ENCODE peak calls at places on chromosome 7, in ten cellular contexts. One of them, this sample, is unnamed.

GRCh38 chr7:151342102-151342646 is 562 bp downstream of the NUB1 start:
- DNase-seq in stomach: no peak
- DNase-seq in substantia nigra: no peak
- DNase-seq in AG09309: no peak
- DNase-seq in NCI-H1417: no peak
- DNase-seq in mammary epithelial cell: no peak
- DNase-seq in NCI-H2081: no peak
- DNase-seq in AG20443: no peak
- DNase-seq in ascending aorta: no peak
- DNase-seq in GM12865: peak; percentile 82
- DNase-seq in this sample: no peak

GRCh38 chr7:102264367-102264891 is 22.2 kb upstream of the SH2B2 start:
- DNase-seq in ascending aorta: no peak
- DNase-seq in AG09309: no peak
- DNase-seq in substantia nigra: no peak
- DNase-seq in NCI-H1417: no peak
- DNase-seq in mammary epithelial cell: no peak
- DNase-seq in stomach: no peak
- DNase-seq in AG20443: no peak
- DNase-seq in GM12865: no peak
- DNase-seq in NCI-H2081: no peak
- DNase-seq in this sample: no peak

GRCh38 chr7:121515651-121516401 is 119.7 kb upstream of the FAM3C start:
- DNase-seq in mammary epithelial cell: peak; percentile 63
- DNase-seq in stomach: no peak
- DNase-seq in NCI-H1417: no peak
- DNase-seq in AG20443: peak; percentile 43
- DNase-seq in GM12865: no peak
- DNase-seq in NCI-H2081: no peak
- DNase-seq in ascending aorta: no peak
- DNase-seq in substantia nigra: no peak
- DNase-seq in AG09309: peak; percentile 32
- DNase-seq in this sample: no peak

GRCh38 chr7:43325595-43325994 is 213.1 kb downstream of the HECW1 start:
- DNase-seq in GM12865: no peak
- DNase-seq in NCI-H2081: no peak
- DNase-seq in AG20443: no peak
- DNase-seq in NCI-H1417: no peak
- DNase-seq in mammary epithelial cell: no peak
- DNase-seq in stomach: no peak
- DNase-seq in substantia nigra: no peak
- DNase-seq in AG09309: no peak
- DNase-seq in ascending aorta: no peak
- DNase-seq in this sample: no peak

GRCh38 chr7:153942036-153942435 is 110.2 kb upstream of the DPP6 start:
- DNase-seq in NCI-H2081: no peak
- DNase-seq in GM12865: no peak
- DNase-seq in AG09309: no peak
- DNase-seq in ascending aorta: no peak
- DNase-seq in NCI-H1417: no peak
- DNase-seq in substantia nigra: peak; percentile 53
- DNase-seq in AG20443: no peak
- DNase-seq in stomach: no peak
- DNase-seq in mammary epithelial cell: no peak
- DNase-seq in this sample: no peak

GRCh38 chr7:55369427-55369826 is 4.3 kb downstream of the LANCL2 start:
- DNase-seq in AG09309: peak; percentile 90
- DNase-seq in NCI-H2081: no peak
- DNase-seq in mammary epithelial cell: no peak
- DNase-seq in GM12865: no peak
- DNase-seq in substantia nigra: no peak
- DNase-seq in AG20443: peak; percentile 70
- DNase-seq in NCI-H1417: no peak
- DNase-seq in ascending aorta: no peak
- DNase-seq in stomach: no peak
- DNase-seq in this sample: no peak

GRCh38 chr7:134415700-134416099 is 43.2 kb downstream of the AKR1B1 start:
- DNase-seq in NCI-H2081: no peak
- DNase-seq in GM12865: no peak
- DNase-seq in stomach: no peak
- DNase-seq in mammary epithelial cell: no peak
- DNase-seq in substantia nigra: no peak
- DNase-seq in AG09309: no peak
- DNase-seq in AG20443: no peak
- DNase-seq in ascending aorta: no peak
- DNase-seq in NCI-H1417: no peak
- DNase-seq in this sample: no peak

GRCh38 chr7:54932818-54933543 is 85.8 kb upstream of the EGFR start:
- DNase-seq in AG09309: peak; percentile 1
- DNase-seq in stomach: peak; percentile 69
- DNase-seq in NCI-H2081: peak; percentile 65
- DNase-seq in GM12865: no peak
- DNase-seq in substantia nigra: peak; percentile 34
- DNase-seq in mammary epithelial cell: peak; percentile 64
- DNase-seq in NCI-H1417: peak; percentile 48
- DNase-seq in ascending aorta: peak; percentile 78
- DNase-seq in AG20443: peak; percentile 89
- DNase-seq in this sample: no peak

GRCh38 chr7:19747740-19748339 is 25.6 kb downstream of the TMEM196 start:
- DNase-seq in AG09309: peak; percentile 5
- DNase-seq in mammary epithelial cell: peak; percentile 21
- DNase-seq in ascending aorta: no peak
- DNase-seq in NCI-H1417: peak; percentile 30
- DNase-seq in NCI-H2081: peak; percentile 52
- DNase-seq in stomach: no peak
- DNase-seq in GM12865: peak; percentile 43
- DNase-seq in substantia nigra: no peak
- DNase-seq in AG20443: peak; percentile 48
- DNase-seq in this sample: no peak

GRCh38 chr7:47181609-47182264 is 400.2 kb downstream of the TNS3 start:
- DNase-seq in GM12865: no peak
- DNase-seq in NCI-H2081: no peak
- DNase-seq in stomach: peak; percentile 59
- DNase-seq in NCI-H1417: no peak
- DNase-seq in substantia nigra: peak; percentile 45
- DNase-seq in ascending aorta: no peak
- DNase-seq in AG20443: no peak
- DNase-seq in mammary epithelial cell: no peak
- DNase-seq in AG09309: no peak
- DNase-seq in this sample: no peak

GRCh38 chr7:816751-817671 is 15.3 kb upstream of the SUN1 start:
- DNase-seq in ascending aorta: peak; percentile 65
- DNase-seq in AG20443: peak; percentile 48
- DNase-seq in substantia nigra: peak; percentile 94
- DNase-seq in GM12865: peak; percentile 58
- DNase-seq in AG09309: no peak
- DNase-seq in NCI-H1417: peak; percentile 79
- DNase-seq in mammary epithelial cell: peak; percentile 54
- DNase-seq in stomach: no peak
- DNase-seq in NCI-H2081: no peak
- DNase-seq in this sample: no peak

GRCh38 chr7:22318376-22318775 is 38.6 kb downstream of the RAPGEF5 start:
- DNase-seq in NCI-H1417: no peak
- DNase-seq in AG20443: no peak
- DNase-seq in ascending aorta: no peak
- DNase-seq in substantia nigra: no peak
- DNase-seq in GM12865: no peak
- DNase-seq in NCI-H2081: no peak
- DNase-seq in stomach: no peak
- DNase-seq in AG09309: no peak
- DNase-seq in mammary epithelial cell: no peak
- DNase-seq in this sample: no peak

GRCh38 chr7:24018331-24018730 is 265.7 kb upstream of the NPY start:
- DNase-seq in AG20443: no peak
- DNase-seq in mammary epithelial cell: no peak
- DNase-seq in NCI-H2081: no peak
- DNase-seq in substantia nigra: no peak
- DNase-seq in ascending aorta: no peak
- DNase-seq in NCI-H1417: no peak
- DNase-seq in AG09309: no peak
- DNase-seq in stomach: no peak
- DNase-seq in GM12865: no peak
- DNase-seq in this sample: no peak

GRCh38 chr7:91249506-91250233 is 14.6 kb upstream of the FZD1 start:
- DNase-seq in NCI-H2081: no peak
- DNase-seq in substantia nigra: no peak
- DNase-seq in NCI-H1417: no peak
- DNase-seq in AG20443: peak; percentile 80
- DNase-seq in mammary epithelial cell: peak; percentile 84
- DNase-seq in ascending aorta: no peak
- DNase-seq in AG09309: no peak
- DNase-seq in GM12865: no peak
- DNase-seq in stomach: no peak
- DNase-seq in this sample: no peak

GRCh38 chr7:149872419-149873073 is 1.2 kb upstream of the ATP6V0E2 start:
- DNase-seq in AG09309: peak; percentile 37
- DNase-seq in stomach: peak; percentile 67
- DNase-seq in mammary epithelial cell: peak; percentile 63
- DNase-seq in substantia nigra: peak; percentile 70
- DNase-seq in NCI-H2081: peak; percentile 84
- DNase-seq in NCI-H1417: peak; percentile 79
- DNase-seq in ascending aorta: peak; percentile 89
- DNase-seq in AG20443: peak; percentile 93
- DNase-seq in GM12865: peak; percentile 71
- DNase-seq in this sample: peak; percentile 88

GRCh38 chr7:36348256-36348655 is 41.4 kb upstream of the ANLN start:
- DNase-seq in GM12865: no peak
- DNase-seq in substantia nigra: no peak
- DNase-seq in NCI-H1417: no peak
- DNase-seq in AG09309: no peak
- DNase-seq in stomach: no peak
- DNase-seq in mammary epithelial cell: no peak
- DNase-seq in ascending aorta: no peak
- DNase-seq in AG20443: peak; percentile 14
- DNase-seq in NCI-H2081: no peak
- DNase-seq in this sample: no peak

GRCh38 chr7:78345293-78345692 is 546.7 kb downstream of the PHTF2 start:
- DNase-seq in AG20443: no peak
- DNase-seq in NCI-H2081: no peak
- DNase-seq in GM12865: no peak
- DNase-seq in stomach: no peak
- DNase-seq in substantia nigra: no peak
- DNase-seq in mammary epithelial cell: no peak
- DNase-seq in AG09309: no peak
- DNase-seq in NCI-H1417: no peak
- DNase-seq in ascending aorta: no peak
- DNase-seq in this sample: no peak